ENCODE peak calls at places on chromosome 22, in eight cellular contexts. F is A549, G is tibial nerve, W is ovary, O is sigmoid colon, P is H1, Q is HepG2, I is upper lobe of left lung. J is an unnamed sample.

GRCh38 chr22:44981857-44982256 is 27.9 kb downstream of the PHF21B start:
- DNase-seq in F (no peak), G (no peak), W (no peak), O (no peak), P (no peak), Q (no peak), I (no peak), J (no peak)

GRCh38 chr22:26322179-26322905 is 106.7 kb upstream of the ASPHD2 start:
- DNase-seq in F (no peak), G (no peak), W (no peak), O (no peak), P (peak; percentile 19), Q (no peak), I (no peak), J (no peak)

GRCh38 chr22:50185384-50186087 is at the start of gene TRABD:
- DNase-seq in F (peak; percentile 48), G (peak; percentile 65), W (peak; percentile 91), O (peak; percentile 95), P (peak; percentile 44), Q (peak; percentile 72), I (peak; percentile 98), J (peak; percentile 98)

GRCh38 chr22:36347094-36347493 is 40.7 kb downstream of the MYH9 start:
- DNase-seq in F (no peak), G (no peak), W (no peak), O (no peak), P (no peak), Q (no peak), I (no peak), J (no peak)

GRCh38 chr22:44901301-44901700 is 108.5 kb downstream of the PHF21B start:
- DNase-seq in F (no peak), G (no peak), W (no peak), O (no peak), P (no peak), Q (no peak), I (no peak), J (no peak)

GRCh38 chr22:26333088-26333800 is 95.8 kb upstream of the ASPHD2 start:
- DNase-seq in F (no peak), G (no peak), W (no peak), O (no peak), P (no peak), Q (no peak), I (no peak), J (no peak)

GRCh38 chr22:48649466-48649865 is 1178.2 kb downstream of the BRD1 start:
- DNase-seq in F (no peak), G (no peak), W (no peak), O (no peak), P (no peak), Q (no peak), I (peak; percentile 58), J (no peak)

GRCh38 chr22:45216133-45217003 is 24.3 kb downstream of the KIAA0930 start:
- DNase-seq in F (no peak), G (no peak), W (no peak), O (no peak), P (no peak), Q (no peak), I (no peak), J (no peak)

GRCh38 chr22:23061471-23062280 is 8.6 kb upstream of the GNAZ start:
- DNase-seq in F (no peak), G (no peak), W (no peak), O (no peak), P (no peak), Q (no peak), I (no peak), J (peak; percentile 64)

GRCh38 chr22:36238348-36239149 is 778 bp downstream of the APOL2 start:
- DNase-seq in F (no peak), G (peak; percentile 57), W (no peak), O (no peak), P (no peak), Q (no peak), I (peak; percentile 41), J (no peak)

GRCh38 chr22:50304528-50305392 is 2.7 kb downstream of the PLXNB2 start:
- DNase-seq in F (no peak), G (no peak), W (peak; percentile 68), O (peak; percentile 80), P (no peak), Q (no peak), I (peak; percentile 84), J (no peak)

GRCh38 chr22:26259510-26259909 is 90.2 kb downstream of the SEZ6L start:
- DNase-seq in F (no peak), G (no peak), W (no peak), O (no peak), P (peak; percentile 44), Q (peak; percentile 30), I (no peak), J (no peak)

GRCh38 chr22:50546326-50547230 is 879 bp downstream of the KLHDC7B start:
- DNase-seq in F (no peak), G (no peak), W (no peak), O (no peak), P (no peak), Q (no peak), I (peak; percentile 85), J (no peak)

GRCh38 chr22:39292561-39293074 is 26.8 kb downstream of the RPL3 start:
- DNase-seq in F (peak; percentile 81), G (peak; percentile 92), W (peak; percentile 86), O (peak; percentile 93), P (peak; percentile 62), Q (peak; percentile 81), I (peak; percentile 89), J (peak; percentile 97)

GRCh38 chr22:23068096-23068831 is 2.1 kb upstream of the GNAZ start:
- DNase-seq in F (no peak), G (no peak), W (no peak), O (peak; percentile 57), P (no peak), Q (no peak), I (no peak), J (no peak)

GRCh38 chr22:25027959-25028840 is 75.7 kb downstream of the KIAA1671 start:
- DNase-seq in F (peak; percentile 31), G (peak; percentile 47), W (peak; percentile 60), O (no peak), P (no peak), Q (no peak), I (peak; percentile 80), J (no peak)

GRCh38 chr22:26783886-26784285 is 126.5 kb downstream of the MIAT start:
- DNase-seq in F (no peak), G (no peak), W (no peak), O (no peak), P (no peak), Q (no peak), I (no peak), J (no peak)

GRCh38 chr22:17191163-17191562 is 28.1 kb downstream of the ADA2 start:
- DNase-seq in F (no peak), G (no peak), W (no peak), O (no peak), P (no peak), Q (no peak), I (no peak), J (no peak)

GRCh38 chr22:35594686-35595085 is 22.4 kb downstream of the MB start:
- DNase-seq in F (no peak), G (no peak), W (no peak), O (no peak), P (no peak), Q (no peak), I (no peak), J (no peak)

GRCh38 chr22:42500836-42501179 is 18.8 kb downstream of the RRP7A start:
- DNase-seq in F (no peak), G (no peak), W (peak; percentile 68), O (no peak), P (no peak), Q (no peak), I (no peak), J (no peak)
- H3K4me3 ChIP-seq in F (peak overlapping the region; percentile 23), G (peak overlapping the region; percentile 40), W (peak overlapping the region; percentile 37), O (peak overlapping the region; percentile 46), P (peak overlapping the region; percentile 55), Q (no peak overlapping the region), I (peak overlapping the region; percentile 50), J (peak overlapping the region; percentile 48)

GRCh38 chr22:40444483-40444787 is 74.0 kb downstream of the SGSM3 start:
- DNase-seq in F (no peak), G (no peak), W (no peak), O (no peak), P (no peak), Q (no peak), I (no peak), J (no peak)
- H3K9me3 ChIP-seq in F (peaks cover 6% of the 10 kb centered on the region), G (no peaks in the 10 kb centered on the region), W (no peaks in the 10 kb centered on the region), O (no peaks in the 10 kb centered on the region), P (no peaks in the 10 kb centered on the region), Q (no peaks in the 10 kb centered on the region), I (no peaks in the 10 kb centered on the region), J (no peaks in the 10 kb centered on the region)

GRCh38 chr22:38162881-38163843 is 18.5 kb downstream of the PLA2G6 start:
- DNase-seq in F (no peak), G (no peak), W (no peak), O (peak; percentile 56), P (no peak), Q (no peak), I (no peak), J (no peak)
- TF ChIP-seq EP300 in F (no peak), G (no peak), W (no peak), O (no peak), P (no peak), Q (no peak), I (no peak), J (no peak)

GRCh38 chr22:43625242-43625641 is 186.9 kb downstream of the EFCAB6 start:
- DNase-seq in F (peak; percentile 72), G (no peak), W (no peak), O (no peak), P (no peak), Q (no peak), I (no peak), J (no peak)

GRCh38 chr22:43628253-43628649 is 183.9 kb downstream of the EFCAB6 start:
- DNase-seq in F (no peak), G (no peak), W (peak; percentile 75), O (no peak), P (no peak), Q (no peak), I (no peak), J (no peak)

GRCh38 chr22:43630451-43630850 is 181.7 kb downstream of the EFCAB6 start:
- DNase-seq in F (no peak), G (no peak), W (no peak), O (no peak), P (no peak), Q (no peak), I (no peak), J (peak; percentile 39)

GRCh38 chr22:43624144-43624998 is 187.7 kb downstream of the EFCAB6 start:
- DNase-seq in F (peak; percentile 59), G (no peak), W (no peak), O (no peak), P (no peak), Q (peak; percentile 17), I (no peak), J (no peak)

DNA sequence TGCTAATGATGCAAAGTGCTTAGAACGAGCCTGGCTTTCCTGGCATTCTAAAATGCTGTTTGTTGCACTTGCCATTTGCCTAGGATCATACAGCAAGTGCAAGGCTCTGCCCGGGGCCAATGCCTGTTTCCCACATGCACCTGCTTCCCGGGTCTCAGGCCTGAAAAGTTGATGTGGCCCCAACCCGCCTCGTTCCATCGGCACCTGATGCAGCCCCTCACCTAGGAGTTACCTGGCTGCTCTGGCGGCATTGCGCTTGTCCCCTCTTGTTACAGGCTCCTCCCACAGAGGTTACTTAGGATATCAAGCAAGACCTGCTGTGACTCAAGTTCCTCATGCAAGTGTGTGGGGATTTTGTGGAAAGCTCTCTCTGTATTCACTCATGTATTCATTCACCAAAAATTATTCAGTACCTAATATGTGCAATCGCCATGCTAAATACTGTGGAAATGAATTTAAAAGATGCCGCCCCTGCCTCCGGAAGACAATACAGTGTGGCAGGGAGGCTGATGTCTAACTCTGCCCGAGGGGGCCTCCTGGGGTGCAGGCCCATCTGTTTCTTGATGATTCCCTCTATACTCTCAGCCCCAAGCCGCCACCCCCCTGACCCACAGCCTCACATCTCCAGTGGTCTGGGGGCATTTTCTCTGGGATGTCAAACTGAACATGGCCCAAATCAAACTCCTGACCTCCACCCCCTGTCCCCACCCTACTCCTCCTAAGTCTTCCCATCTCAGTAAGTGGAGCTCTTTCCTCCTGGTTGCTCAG is 184.4 kb downstream of the EFCAB6 start:
- DNase-seq in F (no peak), G (no peak), W (no peak), O (no peak), P (no peak), Q (no peak), I (no peak), J (no peak)
- H3K4me3 ChIP-seq in F (no peak overlapping the region), G (no peak overlapping the region), W (no peak overlapping the region), O (no peak overlapping the region), P (no peak overlapping the region), Q (no peak overlapping the region), I (no peak overlapping the region), J (no peak overlapping the region)

J was measured in esophagus muscularis mucosa.